ENCODE peak calls at places on chromosomes 11 and 22, in seven cellular contexts. U, C, I, V, A, P and L are unnamed samples.

GRCh38 chr22:39990688-39991087 is 4.1 kb upstream of the FAM83F start:
- DNase-seq in U (no peak), C (no peak), I (no peak), V (no peak), A (no peak), P (no peak), L (no peak)

GRCh38 chr11:75719089-75719638 is 1.5 kb downstream of the MOGAT2 start:
- DNase-seq in U (no peak), C (no peak), I (no peak), V (no peak), A (no peak), P (no peak), L (no peak)

GRCh38 chr22:35842954-35843353 is 125.3 kb downstream of the APOL5 start:
- DNase-seq in U (no peak), C (no peak), I (peak), V (peak), A (no peak), P (no peak), L (no peak)

GRCh38 chr22:37680191-37680851 is 4.9 kb downstream of the LGALS1 start:
- DNase-seq in U (no peak), C (no peak), I (peak), V (no peak), A (no peak), P (no peak), L (no peak)

GRCh38 chr11:126451211-126451802 is 95.8 kb downstream of the ST3GAL4 start:
- DNase-seq in U (no peak), C (no peak), I (no peak), V (no peak), A (no peak), P (no peak), L (no peak)

GRCh38 chr11:75035911-75036536 is 47.3 kb downstream of the NEU3 start:
- DNase-seq in U (no peak), C (no peak), I (peak), V (no peak), A (no peak), P (no peak), L (no peak)

GRCh38 chr11:45922425-45923082 is at the start of gene LARGE2:
- DNase-seq in U (no peak), C (no peak), I (no peak), V (peak), A (no peak), P (peak), L (no peak)

GRCh38 chr11:78555592-78555991 is 19.1 kb downstream of the NARS2 start:
- DNase-seq in U (no peak), C (no peak), I (no peak), V (no peak), A (no peak), P (no peak), L (no peak)

GRCh38 chr11:87266751-87267150 is 229.0 kb downstream of the TMEM135 start:
- DNase-seq in U (peak), C (no peak), I (no peak), V (peak), A (no peak), P (no peak), L (no peak)

GRCh38 chr11:45021692-45022130 is 71.0 kb upstream of the TP53I11 start:
- DNase-seq in U (no peak), C (no peak), I (peak), V (peak), A (no peak), P (no peak), L (no peak)